ENCODE peak calls at places on chromosomes 4 and X, in five cellular contexts. R, D, Z, G and I are unnamed samples.

GRCh38 chrX:119477812-119478232 is 9.6 kb downstream of the SLC25A5 start:
- ATAC-seq in R (peak; percentile 78), D (peak; percentile 89), Z (peak; percentile 22), G (peak; percentile 7), I (no peak)

GRCh38 chrX:18951032-18951431 is 32.9 kb downstream of the PHKA2 start:
- ATAC-seq in R (peak; percentile 64), D (peak; percentile 32), Z (no peak), G (no peak), I (no peak)

GRCh38 chr4:24032371-24032989 is 142.6 kb upstream of the PPARGC1A start:
- ATAC-seq in R (peak; percentile 79), D (peak; percentile 71), Z (peak; percentile 65), G (peak; percentile 48), I (peak; percentile 49)

GRCh38 chrX:134670241-134670811 is 12.1 kb upstream of the PLAC1 start:
- ATAC-seq in R (no peak), D (no peak), Z (peak; percentile 48), G (peak; percentile 90), I (peak; percentile 59)

GRCh38 chr4:7815562-7815961 is 124.1 kb downstream of the AFAP1 start:
- ATAC-seq in R (no peak), D (no peak), Z (no peak), G (no peak), I (peak; percentile 34)

GRCh38 chr4:184403384-184403781 is 71.0 kb downstream of the IRF2 start:
- ATAC-seq in R (no peak), D (no peak), Z (no peak), G (no peak), I (peak; percentile 49)

GRCh38 chr4:123806057-123806456 is 409.5 kb downstream of the SPRY1 start:
- ATAC-seq in R (no peak), D (no peak), Z (peak; percentile 60), G (no peak), I (no peak)

GRCh38 chr4:147975902-147976301 is 244.0 kb downstream of the ARHGAP10 start:
- ATAC-seq in R (no peak), D (no peak), Z (no peak), G (no peak), I (no peak)

GRCh38 chrX:13087322-13088154 is 43.1 kb upstream of the FAM9C start:
- ATAC-seq in R (no peak), D (peak; percentile 80), Z (peak; percentile 16), G (peak; percentile 45), I (peak; percentile 67)

GRCh38 chrX:142076633-142077032 is 128.5 kb downstream of the MAGEC2 start:
- ATAC-seq in R (no peak), D (no peak), Z (no peak), G (peak; percentile 60), I (no peak)

GRCh38 chrX:115892787-115893671 is 277.5 kb upstream of the AGTR2 start:
- ATAC-seq in R (peak; percentile 88), D (peak; percentile 88), Z (peak; percentile 48), G (peak; percentile 96), I (peak; percentile 87)

GRCh38 chr4:71540749-71541269 is 202.0 kb downstream of the SLC4A4 start:
- ATAC-seq in R (peak; percentile 64), D (no peak), Z (no peak), G (no peak), I (no peak)

GRCh38 chr4:2163311-2163821 is 78.6 kb downstream of the HAUS3 start:
- ATAC-seq in R (no peak), D (peak; percentile 79), Z (no peak), G (peak; percentile 31), I (no peak)

GRCh38 chrX:69387559-69388487 is 116.3 kb upstream of the NALF2 start:
- ATAC-seq in R (peak; percentile 98), D (peak; percentile 61), Z (peak; percentile 75), G (peak; percentile 84), I (peak; percentile 62)

GRCh38 chr4:68310651-68311247 is 39.1 kb downstream of the YTHDC1 start:
- ATAC-seq in R (peak; percentile 30), D (no peak), Z (no peak), G (no peak), I (no peak)

GRCh38 chrX:38109042-38109904 is 102.9 kb downstream of the SYTL5 start:
- ATAC-seq in R (no peak), D (peak; percentile 89), Z (no peak), G (no peak), I (no peak)

GRCh38 chr4:1246111-1246881 is 2.6 kb downstream of the CTBP1 start:
- ATAC-seq in R (no peak), D (no peak), Z (peak; percentile 10), G (peak; percentile 50), I (no peak)

GRCh38 chrX:29024813-29025342 is 437.6 kb downstream of the IL1RAPL1 start:
- ATAC-seq in R (no peak), D (no peak), Z (no peak), G (no peak), I (peak; percentile 83)

GRCh38 chr4:14218641-14219040 is 591.1 kb upstream of the BOD1L1 start:
- ATAC-seq in R (no peak), D (no peak), Z (peak; percentile 48), G (no peak), I (no peak)

GRCh38 chr4:7651461-7651921 is 216.8 kb upstream of the PSAPL1 start:
- ATAC-seq in R (no peak), D (no peak), Z (no peak), G (no peak), I (peak; percentile 32)

GRCh38 chr4:112358415-112358814 is 61.2 kb downstream of the ALPK1 start:
- ATAC-seq in R (no peak), D (no peak), Z (no peak), G (no peak), I (no peak)

GRCh38 chr4:85498068-85498733 is 23.3 kb downstream of the ARHGAP24 start:
- ATAC-seq in R (no peak), D (peak; percentile 81), Z (peak; percentile 63), G (peak; percentile 95), I (peak; percentile 93)

GRCh38 chrX:123425904-123426303 is 241.8 kb downstream of the GRIA3 start:
- ATAC-seq in R (no peak), D (no peak), Z (peak; percentile 67), G (peak; percentile 68), I (no peak)